ENCODE peak calls at places on chromosomes 7 and 10, in five cellular contexts. One of them, this sample, is unnamed.

GRCh38 chr7:128948312-128948973 is 10.7 kb downstream of the IRF5 start:
- DNase-seq in AG04450: no peak
- DNase-seq in psoas muscle: no peak
- DNase-seq in adrenal gland: no peak
- DNase-seq in upper lobe of right lung: peak
- DNase-seq in this sample: no peak

GRCh38 chr7:36127075-36127740 is 25.8 kb upstream of the EEPD1 start:
- DNase-seq in AG04450: no peak
- DNase-seq in psoas muscle: peak
- DNase-seq in adrenal gland: no peak
- DNase-seq in upper lobe of right lung: no peak
- DNase-seq in this sample: no peak

GRCh38 chr7:134405299-134405698 is 53.6 kb downstream of the AKR1B1 start:
- DNase-seq in AG04450: no peak
- DNase-seq in psoas muscle: no peak
- DNase-seq in adrenal gland: no peak
- DNase-seq in upper lobe of right lung: no peak
- DNase-seq in this sample: no peak

GRCh38 chr7:50712527-50713356 is 70.0 kb downstream of the GRB10 start:
- DNase-seq in AG04450: no peak
- DNase-seq in psoas muscle: no peak
- DNase-seq in adrenal gland: no peak
- DNase-seq in upper lobe of right lung: no peak
- DNase-seq in this sample: no peak

GRCh38 chr10:114009281-114009996 is 34.2 kb upstream of the ADRB1 start:
- DNase-seq in AG04450: no peak
- DNase-seq in psoas muscle: no peak
- DNase-seq in adrenal gland: no peak
- DNase-seq in upper lobe of right lung: no peak
- DNase-seq in this sample: no peak

GRCh38 chr10:50614444-50615137 is 9.2 kb downstream of the SGMS1 start:
- DNase-seq in AG04450: no peak
- DNase-seq in psoas muscle: peak
- DNase-seq in adrenal gland: no peak
- DNase-seq in upper lobe of right lung: no peak
- DNase-seq in this sample: no peak

GRCh38 chr10:75261813-75262725 is 26.3 kb upstream of the COMTD1 start:
- DNase-seq in AG04450: no peak
- DNase-seq in psoas muscle: no peak
- DNase-seq in adrenal gland: no peak
- DNase-seq in upper lobe of right lung: no peak
- DNase-seq in this sample: no peak

GRCh38 chr7:45709168-45710034 is 135.2 kb downstream of the ADCY1 start:
- DNase-seq in AG04450: no peak
- DNase-seq in psoas muscle: peak
- DNase-seq in adrenal gland: peak
- DNase-seq in upper lobe of right lung: peak
- DNase-seq in this sample: no peak

GRCh38 chr7:84422790-84423189 is 228.2 kb upstream of the SEMA3A start:
- DNase-seq in AG04450: no peak
- DNase-seq in psoas muscle: no peak
- DNase-seq in adrenal gland: no peak
- DNase-seq in upper lobe of right lung: no peak
- DNase-seq in this sample: peak

GRCh38 chr10:118020365-118020764 is 26.4 kb downstream of the RAB11FIP2 start:
- DNase-seq in AG04450: no peak
- DNase-seq in psoas muscle: no peak
- DNase-seq in adrenal gland: no peak
- DNase-seq in upper lobe of right lung: no peak
- DNase-seq in this sample: no peak

GRCh38 chr10:784759-785538 is 95.5 kb upstream of the DIP2C start:
- DNase-seq in AG04450: peak
- DNase-seq in psoas muscle: peak
- DNase-seq in adrenal gland: peak
- DNase-seq in upper lobe of right lung: peak
- DNase-seq in this sample: peak

GRCh38 chr10:786666-787512 is 97.4 kb upstream of the DIP2C start:
- DNase-seq in AG04450: no peak
- DNase-seq in psoas muscle: peak
- DNase-seq in adrenal gland: peak
- DNase-seq in upper lobe of right lung: no peak
- DNase-seq in this sample: no peak

GRCh38 chr10:782751-783648 is 93.5 kb upstream of the DIP2C start:
- DNase-seq in AG04450: no peak
- DNase-seq in psoas muscle: peak
- DNase-seq in adrenal gland: peak
- DNase-seq in upper lobe of right lung: peak
- DNase-seq in this sample: no peak

GRCh38 chr10:785539-786214 is 96.2 kb upstream of the DIP2C start:
- DNase-seq in AG04450: no peak
- DNase-seq in psoas muscle: peak
- DNase-seq in adrenal gland: peak
- DNase-seq in upper lobe of right lung: no peak
- DNase-seq in this sample: no peak

DNA sequence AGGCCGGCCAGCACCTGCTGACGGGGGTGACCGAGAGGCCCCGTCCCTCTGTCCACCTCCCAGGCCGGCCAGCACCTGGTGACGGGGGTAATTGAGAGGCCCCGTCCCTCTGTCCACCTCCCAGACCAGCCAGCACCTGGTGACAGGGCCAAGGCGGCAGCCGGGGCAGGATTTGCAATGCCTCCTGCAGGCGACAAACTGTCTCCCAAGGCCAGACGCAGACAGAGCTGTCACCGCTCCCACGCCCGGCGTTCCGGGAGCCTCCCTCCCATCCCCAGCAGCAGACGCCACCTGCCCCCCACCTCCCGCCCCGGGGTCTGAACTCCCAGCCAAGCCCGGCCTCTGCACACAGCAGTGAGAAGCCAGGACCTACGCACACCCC is 94.9 kb upstream of the DIP2C start:
- DNase-seq in AG04450: no peak
- DNase-seq in psoas muscle: peak
- DNase-seq in adrenal gland: peak
- DNase-seq in upper lobe of right lung: peak
- DNase-seq in this sample: no peak
- H3K4me3 ChIP-seq in AG04450: peak
- H3K4me3 ChIP-seq in psoas muscle: peak
- H3K4me3 ChIP-seq in adrenal gland: no peak
- H3K4me3 ChIP-seq in upper lobe of right lung: peak
- H3K4me3 ChIP-seq in this sample: peak

GRCh38 chr10:88389456-88389855 is 193.7 kb downstream of the RNLS start:
- DNase-seq in AG04450: peak
- DNase-seq in psoas muscle: no peak
- DNase-seq in adrenal gland: peak
- DNase-seq in upper lobe of right lung: no peak
- DNase-seq in this sample: no peak
- TF ChIP-seq CTCF in AG04450: peak
- TF ChIP-seq CTCF in psoas muscle: peak
- TF ChIP-seq CTCF in adrenal gland: peak
- TF ChIP-seq CTCF in upper lobe of right lung: peak
- TF ChIP-seq CTCF in this sample: peak

GRCh38 chr10:30207485-30208052 is 141.5 kb downstream of the MTPAP start:
- DNase-seq in AG04450: no peak
- DNase-seq in psoas muscle: no peak
- DNase-seq in adrenal gland: no peak
- DNase-seq in upper lobe of right lung: no peak
- DNase-seq in this sample: no peak
- H3K4me3 ChIP-seq in AG04450: no peak
- H3K4me3 ChIP-seq in psoas muscle: no peak
- H3K4me3 ChIP-seq in adrenal gland: no peak
- H3K4me3 ChIP-seq in upper lobe of right lung: no peak
- H3K4me3 ChIP-seq in this sample: no peak

GRCh38 chr7:44235066-44235465 is 34.3 kb downstream of the YKT6 start:
- DNase-seq in AG04450: no peak
- DNase-seq in psoas muscle: no peak
- DNase-seq in adrenal gland: no peak
- DNase-seq in upper lobe of right lung: no peak
- DNase-seq in this sample: no peak

GRCh38 chr7:44235582-44236332 is 35.0 kb downstream of the YKT6 start:
- DNase-seq in AG04450: no peak
- DNase-seq in psoas muscle: no peak
- DNase-seq in adrenal gland: no peak
- DNase-seq in upper lobe of right lung: no peak
- DNase-seq in this sample: no peak

GRCh38 chr7:44238116-44238695 is 37.4 kb downstream of the YKT6 start:
- DNase-seq in AG04450: no peak
- DNase-seq in psoas muscle: no peak
- DNase-seq in adrenal gland: no peak
- DNase-seq in upper lobe of right lung: no peak
- DNase-seq in this sample: no peak

GRCh38 chr7:44237696-44238095 is 36.9 kb downstream of the YKT6 start:
- DNase-seq in AG04450: no peak
- DNase-seq in psoas muscle: no peak
- DNase-seq in adrenal gland: no peak
- DNase-seq in upper lobe of right lung: no peak
- DNase-seq in this sample: no peak

DNA sequence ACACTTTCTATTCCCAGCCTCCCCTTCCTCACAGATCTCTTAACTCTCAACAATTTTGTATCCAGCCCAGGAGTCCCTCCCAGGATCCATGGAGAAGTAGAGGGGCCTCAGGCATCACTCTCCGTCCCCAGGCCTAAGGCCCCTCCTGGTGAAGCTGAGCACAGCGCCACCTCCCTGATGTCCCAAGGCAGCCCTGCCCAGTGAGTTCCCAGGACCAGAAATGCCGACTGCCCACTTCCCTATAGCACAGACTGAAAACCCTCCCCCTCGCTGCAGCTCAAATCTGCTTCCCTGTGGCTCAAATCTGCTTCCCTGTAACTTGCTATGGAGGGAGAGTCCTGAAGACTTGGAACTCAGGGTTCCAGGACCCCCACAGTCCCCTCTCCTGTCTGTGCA is 35.6 kb downstream of the YKT6 start:
- DNase-seq in AG04450: no peak
- DNase-seq in psoas muscle: no peak
- DNase-seq in adrenal gland: no peak
- DNase-seq in upper lobe of right lung: no peak
- DNase-seq in this sample: no peak
- TF ChIP-seq CTCF in AG04450: no peak
- TF ChIP-seq CTCF in psoas muscle: no peak
- TF ChIP-seq CTCF in adrenal gland: no peak
- TF ChIP-seq CTCF in upper lobe of right lung: no peak
- TF ChIP-seq CTCF in this sample: no peak

DNA sequence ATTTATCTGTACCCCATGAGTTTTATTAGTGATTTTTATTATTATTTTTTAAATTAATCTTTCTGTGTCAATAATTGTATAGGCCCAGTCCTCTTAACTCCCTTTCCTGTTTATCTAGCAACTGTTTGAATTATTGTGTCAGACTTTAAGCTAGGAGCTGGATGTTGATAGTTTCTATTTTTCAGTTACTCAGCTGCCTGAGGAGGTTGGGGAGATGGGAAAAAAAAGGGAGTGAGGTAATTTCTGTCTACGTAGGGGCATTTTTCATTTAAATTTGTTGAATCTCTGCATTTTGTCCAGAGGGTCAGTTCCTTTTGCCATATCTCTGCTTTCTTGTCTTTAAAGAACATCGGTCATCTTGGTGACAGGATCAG is 5.0 kb upstream of the ZNF518A start:
- DNase-seq in AG04450: no peak
- DNase-seq in psoas muscle: no peak
- DNase-seq in adrenal gland: no peak
- DNase-seq in upper lobe of right lung: no peak
- DNase-seq in this sample: no peak
- H3K4me3 ChIP-seq in AG04450: no peak
- H3K4me3 ChIP-seq in psoas muscle: no peak
- H3K4me3 ChIP-seq in adrenal gland: no peak
- H3K4me3 ChIP-seq in upper lobe of right lung: peak
- H3K4me3 ChIP-seq in this sample: no peak

DNA sequence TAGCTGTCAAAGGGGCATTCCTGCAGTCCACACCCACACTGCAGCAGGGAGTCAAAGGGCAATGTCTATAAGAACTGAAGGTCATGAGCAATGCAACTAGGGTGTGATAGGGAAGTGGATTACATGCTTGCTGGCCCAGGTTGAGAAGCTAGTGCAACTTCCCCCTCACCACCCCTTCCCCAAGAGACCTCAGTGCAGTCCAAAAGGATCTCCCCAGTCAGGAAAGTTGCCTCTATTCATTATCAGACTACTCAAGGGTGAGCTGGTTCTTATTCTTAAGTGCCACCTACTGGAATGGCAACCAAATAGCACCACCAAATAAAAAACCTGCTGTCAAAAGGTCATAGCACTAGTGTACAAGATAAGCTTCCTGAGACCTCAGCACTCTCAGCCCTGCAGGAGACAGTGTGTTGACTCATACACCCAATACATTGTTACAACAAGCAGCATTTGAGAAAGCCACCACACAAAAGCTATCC is 28.2 kb downstream of the MTERF1 start:
- DNase-seq in AG04450: no peak
- DNase-seq in psoas muscle: no peak
- DNase-seq in adrenal gland: no peak
- DNase-seq in upper lobe of right lung: no peak
- DNase-seq in this sample: no peak
- TF ChIP-seq CTCF in AG04450: no peak
- TF ChIP-seq CTCF in psoas muscle: no peak
- TF ChIP-seq CTCF in adrenal gland: no peak
- TF ChIP-seq CTCF in upper lobe of right lung: no peak
- TF ChIP-seq CTCF in this sample: no peak

DNA sequence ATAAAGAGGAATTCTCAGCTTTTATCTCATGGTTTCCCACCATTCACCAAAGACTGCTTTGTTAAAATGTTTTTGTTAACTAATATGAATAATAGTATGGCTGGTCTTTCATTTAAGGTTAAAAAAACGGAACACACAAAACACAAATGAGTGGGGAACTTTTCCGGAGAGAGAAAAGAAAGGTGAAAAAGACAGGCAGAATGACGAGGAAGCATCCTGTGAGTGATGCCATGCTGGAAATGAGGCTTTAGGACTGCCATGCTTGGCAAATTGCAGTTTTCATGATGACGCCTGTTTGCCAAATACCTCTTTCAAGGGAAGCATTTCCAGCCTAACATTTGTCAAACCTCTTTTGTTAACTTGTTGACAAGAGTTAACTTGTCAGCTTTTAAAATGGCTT is 127.6 kb downstream of the RSU1 start:
- DNase-seq in AG04450: no peak
- DNase-seq in psoas muscle: no peak
- DNase-seq in adrenal gland: no peak
- DNase-seq in upper lobe of right lung: no peak
- DNase-seq in this sample: no peak
- H3K4me3 ChIP-seq in AG04450: no peak
- H3K4me3 ChIP-seq in psoas muscle: no peak
- H3K4me3 ChIP-seq in adrenal gland: no peak
- H3K4me3 ChIP-seq in upper lobe of right lung: no peak
- H3K4me3 ChIP-seq in this sample: no peak

DNA sequence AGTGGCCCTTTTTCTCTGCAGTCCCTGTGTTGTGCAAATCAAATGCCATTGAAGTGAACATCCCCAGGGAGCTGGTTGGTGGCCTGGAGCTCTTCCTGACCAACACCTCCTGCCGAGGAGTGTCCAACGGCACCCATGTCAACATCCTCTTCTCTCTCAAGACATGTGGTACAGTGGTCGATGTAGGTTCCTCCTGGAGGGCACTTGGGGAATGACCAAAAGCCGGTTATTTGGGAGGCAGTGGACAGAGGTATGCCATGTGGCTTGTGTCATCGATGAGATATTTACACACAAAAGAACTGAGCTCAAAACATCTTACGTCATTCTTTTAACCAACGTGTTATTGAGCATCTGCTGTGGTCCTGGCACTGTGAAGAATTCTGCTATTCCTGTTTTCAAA is 19.7 kb downstream of the OIT3 start:
- DNase-seq in AG04450: no peak
- DNase-seq in psoas muscle: no peak
- DNase-seq in adrenal gland: no peak
- DNase-seq in upper lobe of right lung: no peak
- DNase-seq in this sample: no peak
- TF ChIP-seq CTCF in AG04450: no peak
- TF ChIP-seq CTCF in psoas muscle: no peak
- TF ChIP-seq CTCF in adrenal gland: no peak
- TF ChIP-seq CTCF in upper lobe of right lung: no peak
- TF ChIP-seq CTCF in this sample: no peak

GRCh38 chr10:128125416-128125943 is 743 bp downstream of the MKI67 start:
- DNase-seq in AG04450: no peak
- DNase-seq in psoas muscle: no peak
- DNase-seq in adrenal gland: no peak
- DNase-seq in upper lobe of right lung: no peak
- DNase-seq in this sample: no peak
- H3K4me3 ChIP-seq in AG04450: peak
- H3K4me3 ChIP-seq in psoas muscle: peak
- H3K4me3 ChIP-seq in adrenal gland: no peak
- H3K4me3 ChIP-seq in upper lobe of right lung: peak
- H3K4me3 ChIP-seq in this sample: peak